ENCODE peak calls at places on chromosome 9, in nine cellular contexts. One of them, this sample, is unnamed.

GRCh38 chr9:38229123-38229829 is 160.2 kb upstream of the SHB start:
- DNase-seq in left ventricle myocardium inferior: no peak
- DNase-seq in AG09309: no peak
- DNase-seq in epithelial cell of esophagus: no peak
- DNase-seq in cardiac muscle cell: no peak
- DNase-seq in AG09319: no peak
- DNase-seq in stomach: no peak
- DNase-seq in cardiac fibroblast: no peak
- DNase-seq in progenitor cell of endocrine pancreas: no peak
- DNase-seq in this sample: no peak

GRCh38 chr9:71675857-71676165 is 92.5 kb downstream of the CEMIP2 start:
- DNase-seq in progenitor cell of endocrine pancreas: no peak
- DNase-seq in AG09319: no peak
- DNase-seq in stomach: no peak
- DNase-seq in cardiac fibroblast: no peak
- DNase-seq in epithelial cell of esophagus: peak
- DNase-seq in left ventricle myocardium inferior: no peak
- DNase-seq in cardiac muscle cell: no peak
- DNase-seq in AG09309: no peak
- DNase-seq in this sample: no peak

GRCh38 chr9:94937214-94937903 is 210.9 kb downstream of the AOPEP start:
- DNase-seq in cardiac muscle cell: no peak
- DNase-seq in progenitor cell of endocrine pancreas: no peak
- DNase-seq in stomach: no peak
- DNase-seq in AG09319: peak
- DNase-seq in cardiac fibroblast: peak
- DNase-seq in epithelial cell of esophagus: peak
- DNase-seq in left ventricle myocardium inferior: no peak
- DNase-seq in AG09309: no peak
- DNase-seq in this sample: no peak

GRCh38 chr9:4862506-4863250 is 69.9 kb downstream of the RCL1 start:
- DNase-seq in epithelial cell of esophagus: no peak
- DNase-seq in progenitor cell of endocrine pancreas: no peak
- DNase-seq in stomach: no peak
- DNase-seq in cardiac muscle cell: no peak
- DNase-seq in cardiac fibroblast: peak
- DNase-seq in AG09309: peak
- DNase-seq in left ventricle myocardium inferior: no peak
- DNase-seq in AG09319: no peak
- DNase-seq in this sample: no peak

GRCh38 chr9:92180669-92181181 is 65.5 kb upstream of the SPTLC1 start:
- DNase-seq in cardiac muscle cell: no peak
- DNase-seq in cardiac fibroblast: peak
- DNase-seq in left ventricle myocardium inferior: no peak
- DNase-seq in progenitor cell of endocrine pancreas: no peak
- DNase-seq in epithelial cell of esophagus: peak
- DNase-seq in AG09319: peak
- DNase-seq in AG09309: peak
- DNase-seq in stomach: no peak
- DNase-seq in this sample: no peak

GRCh38 chr9:37968228-37968672 is 64.3 kb upstream of the SLC25A51 start:
- DNase-seq in AG09319: peak
- DNase-seq in cardiac fibroblast: peak
- DNase-seq in epithelial cell of esophagus: peak
- DNase-seq in progenitor cell of endocrine pancreas: no peak
- DNase-seq in stomach: no peak
- DNase-seq in AG09309: peak
- DNase-seq in left ventricle myocardium inferior: no peak
- DNase-seq in cardiac muscle cell: no peak
- DNase-seq in this sample: no peak

GRCh38 chr9:37187713-37188439 is 67.5 kb downstream of the ZCCHC7 start:
- DNase-seq in left ventricle myocardium inferior: no peak
- DNase-seq in AG09309: no peak
- DNase-seq in cardiac fibroblast: no peak
- DNase-seq in cardiac muscle cell: no peak
- DNase-seq in progenitor cell of endocrine pancreas: no peak
- DNase-seq in AG09319: no peak
- DNase-seq in stomach: no peak
- DNase-seq in epithelial cell of esophagus: no peak
- DNase-seq in this sample: no peak

GRCh38 chr9:70049672-70050271 is 6.1 kb downstream of the MAMDC2 start:
- DNase-seq in epithelial cell of esophagus: no peak
- DNase-seq in AG09309: no peak
- DNase-seq in AG09319: peak
- DNase-seq in progenitor cell of endocrine pancreas: no peak
- DNase-seq in cardiac fibroblast: peak
- DNase-seq in left ventricle myocardium inferior: peak
- DNase-seq in cardiac muscle cell: no peak
- DNase-seq in stomach: peak
- DNase-seq in this sample: no peak

GRCh38 chr9:121813811-121814210 is 162.4 kb downstream of the DAB2IP start:
- DNase-seq in cardiac muscle cell: no peak
- DNase-seq in stomach: no peak
- DNase-seq in AG09319: no peak
- DNase-seq in cardiac fibroblast: no peak
- DNase-seq in AG09309: no peak
- DNase-seq in epithelial cell of esophagus: no peak
- DNase-seq in progenitor cell of endocrine pancreas: no peak
- DNase-seq in left ventricle myocardium inferior: no peak
- DNase-seq in this sample: no peak

GRCh38 chr9:126057461-126057860 is 269.2 kb upstream of the MVB12B start:
- DNase-seq in cardiac muscle cell: no peak
- DNase-seq in left ventricle myocardium inferior: no peak
- DNase-seq in AG09309: no peak
- DNase-seq in epithelial cell of esophagus: no peak
- DNase-seq in stomach: no peak
- DNase-seq in progenitor cell of endocrine pancreas: no peak
- DNase-seq in cardiac fibroblast: no peak
- DNase-seq in AG09319: no peak
- DNase-seq in this sample: no peak

GRCh38 chr9:98993570-98993945 is 49.9 kb downstream of the COL15A1 start:
- DNase-seq in epithelial cell of esophagus: no peak
- DNase-seq in progenitor cell of endocrine pancreas: no peak
- DNase-seq in cardiac muscle cell: no peak
- DNase-seq in AG09319: no peak
- DNase-seq in stomach: no peak
- DNase-seq in left ventricle myocardium inferior: no peak
- DNase-seq in cardiac fibroblast: no peak
- DNase-seq in AG09309: no peak
- DNase-seq in this sample: peak

GRCh38 chr9:92483896-92484545 is 1.7 kb upstream of the ASPN start:
- DNase-seq in stomach: no peak
- DNase-seq in left ventricle myocardium inferior: no peak
- DNase-seq in cardiac fibroblast: peak
- DNase-seq in progenitor cell of endocrine pancreas: no peak
- DNase-seq in AG09319: no peak
- DNase-seq in AG09309: no peak
- DNase-seq in cardiac muscle cell: no peak
- DNase-seq in epithelial cell of esophagus: no peak
- DNase-seq in this sample: no peak

GRCh38 chr9:123337971-123338370 is 18.0 kb upstream of the CRB2 start:
- DNase-seq in cardiac muscle cell: no peak
- DNase-seq in epithelial cell of esophagus: no peak
- DNase-seq in progenitor cell of endocrine pancreas: no peak
- DNase-seq in AG09319: no peak
- DNase-seq in stomach: no peak
- DNase-seq in left ventricle myocardium inferior: no peak
- DNase-seq in AG09309: no peak
- DNase-seq in cardiac fibroblast: no peak
- DNase-seq in this sample: peak

GRCh38 chr9:89598926-89599325 is 5.9 kb upstream of the GADD45G start:
- DNase-seq in cardiac muscle cell: no peak
- DNase-seq in left ventricle myocardium inferior: no peak
- DNase-seq in epithelial cell of esophagus: no peak
- DNase-seq in cardiac fibroblast: no peak
- DNase-seq in AG09309: no peak
- DNase-seq in AG09319: no peak
- DNase-seq in stomach: no peak
- DNase-seq in progenitor cell of endocrine pancreas: no peak
- DNase-seq in this sample: no peak

GRCh38 chr9:89596937-89597555 is 7.8 kb upstream of the GADD45G start:
- DNase-seq in AG09319: no peak
- DNase-seq in epithelial cell of esophagus: no peak
- DNase-seq in AG09309: no peak
- DNase-seq in stomach: no peak
- DNase-seq in cardiac fibroblast: no peak
- DNase-seq in progenitor cell of endocrine pancreas: no peak
- DNase-seq in left ventricle myocardium inferior: no peak
- DNase-seq in cardiac muscle cell: no peak
- DNase-seq in this sample: no peak

GRCh38 chr9:89600831-89601230 is 4.0 kb upstream of the GADD45G start:
- DNase-seq in left ventricle myocardium inferior: no peak
- DNase-seq in epithelial cell of esophagus: no peak
- DNase-seq in AG09319: no peak
- DNase-seq in cardiac muscle cell: no peak
- DNase-seq in AG09309: no peak
- DNase-seq in cardiac fibroblast: no peak
- DNase-seq in stomach: no peak
- DNase-seq in progenitor cell of endocrine pancreas: no peak
- DNase-seq in this sample: no peak

GRCh38 chr9:89595646-89596045 is 9.2 kb upstream of the GADD45G start:
- DNase-seq in epithelial cell of esophagus: no peak
- DNase-seq in AG09309: no peak
- DNase-seq in cardiac muscle cell: no peak
- DNase-seq in stomach: no peak
- DNase-seq in cardiac fibroblast: no peak
- DNase-seq in AG09319: no peak
- DNase-seq in left ventricle myocardium inferior: no peak
- DNase-seq in progenitor cell of endocrine pancreas: no peak
- DNase-seq in this sample: no peak

DNA sequence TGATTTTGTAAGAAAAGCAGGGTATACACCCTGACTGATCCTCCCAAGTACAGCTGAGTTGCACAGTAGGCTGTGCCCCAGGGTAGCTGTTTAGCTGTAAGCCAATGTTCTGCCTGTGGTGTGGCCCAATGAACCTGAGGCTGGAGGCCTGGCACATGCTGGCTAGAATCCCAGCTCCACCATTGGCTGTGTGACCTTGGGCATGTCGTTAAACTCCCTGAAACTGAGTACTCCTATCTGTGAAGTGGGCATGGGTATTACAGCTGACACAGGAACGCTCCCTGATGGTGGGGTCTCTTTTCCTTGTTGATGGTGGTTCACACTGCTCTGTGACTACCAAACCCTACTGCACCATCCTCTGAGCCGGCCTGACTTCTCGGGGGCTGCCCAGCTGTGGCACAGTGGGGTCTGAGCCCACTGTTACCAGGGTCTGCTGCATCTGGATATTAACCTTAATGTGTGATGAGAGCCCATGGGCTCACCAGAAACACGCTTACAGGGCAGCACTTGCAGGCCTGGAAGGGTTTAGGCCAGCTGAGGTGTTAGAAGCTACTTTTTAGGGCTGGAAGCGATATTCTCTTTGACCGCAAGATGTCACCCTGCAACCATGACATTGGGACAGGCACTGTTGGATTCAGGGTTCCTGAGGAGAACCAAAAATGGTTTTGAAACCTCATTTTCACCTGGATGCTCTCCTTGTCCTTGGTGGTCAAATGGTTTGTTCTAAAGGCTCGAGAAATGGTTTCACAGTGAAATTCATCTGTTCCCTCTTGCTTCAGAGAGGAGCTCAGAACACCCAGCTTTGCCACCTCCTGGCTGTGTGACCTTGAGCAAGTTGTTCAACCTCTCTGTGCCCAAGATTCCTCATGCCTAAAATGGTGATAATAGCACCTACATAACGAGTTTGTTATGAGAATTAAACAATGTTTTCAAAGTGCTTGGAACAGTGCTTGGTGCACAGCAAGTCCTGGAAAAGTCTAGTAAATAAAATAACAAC is 6.8 kb upstream of the GADD45G start:
- DNase-seq in left ventricle myocardium inferior: no peak
- DNase-seq in AG09309: no peak
- DNase-seq in AG09319: no peak
- DNase-seq in progenitor cell of endocrine pancreas: peak
- DNase-seq in stomach: peak
- DNase-seq in cardiac fibroblast: peak
- DNase-seq in cardiac muscle cell: peak
- DNase-seq in epithelial cell of esophagus: peak
- DNase-seq in this sample: no peak
- TF ChIP-seq CTCF in left ventricle myocardium inferior: peak
- TF ChIP-seq CTCF in AG09309: peak
- TF ChIP-seq CTCF in AG09319: peak
- TF ChIP-seq CTCF in progenitor cell of endocrine pancreas: peak
- TF ChIP-seq CTCF in stomach: no peak
- TF ChIP-seq CTCF in cardiac fibroblast: peak
- TF ChIP-seq CTCF in cardiac muscle cell: peak
- TF ChIP-seq CTCF in epithelial cell of esophagus: peak
- TF ChIP-seq CTCF in this sample: peak

GRCh38 chr9:27528886-27529315 is 713 bp downstream of the MOB3B start:
- DNase-seq in progenitor cell of endocrine pancreas: peak
- DNase-seq in epithelial cell of esophagus: peak
- DNase-seq in cardiac fibroblast: no peak
- DNase-seq in AG09319: no peak
- DNase-seq in AG09309: no peak
- DNase-seq in left ventricle myocardium inferior: peak
- DNase-seq in stomach: peak
- DNase-seq in cardiac muscle cell: peak
- DNase-seq in this sample: peak
- TF ChIP-seq CTCF in progenitor cell of endocrine pancreas: no peak
- TF ChIP-seq CTCF in epithelial cell of esophagus: peak
- TF ChIP-seq CTCF in cardiac fibroblast: no peak
- TF ChIP-seq CTCF in AG09319: no peak
- TF ChIP-seq CTCF in AG09309: no peak
- TF ChIP-seq CTCF in left ventricle myocardium inferior: no peak
- TF ChIP-seq CTCF in stomach: no peak
- TF ChIP-seq CTCF in cardiac muscle cell: no peak
- TF ChIP-seq CTCF in this sample: no peak

DNA sequence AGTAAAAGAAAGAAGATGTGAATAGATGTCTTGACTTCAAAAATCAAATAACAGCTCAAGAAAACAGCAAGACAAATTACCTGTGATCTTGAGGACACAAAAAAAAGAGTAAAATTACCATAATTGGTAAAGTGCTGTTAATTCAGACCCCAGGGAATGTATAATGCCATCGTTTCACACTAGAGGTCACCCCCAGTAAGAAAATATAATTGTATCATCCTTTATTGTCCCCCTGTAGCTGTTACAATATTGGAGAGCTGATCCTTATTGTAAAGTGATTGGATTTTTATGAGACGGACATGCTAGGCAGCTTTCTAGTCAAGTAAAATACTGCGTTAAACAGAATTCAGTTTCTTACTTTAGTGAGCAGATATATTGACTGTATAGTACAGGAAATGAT is 377.0 kb downstream of the TLE1 start:
- DNase-seq in AG09319: no peak
- DNase-seq in progenitor cell of endocrine pancreas: no peak
- DNase-seq in left ventricle myocardium inferior: no peak
- DNase-seq in epithelial cell of esophagus: no peak
- DNase-seq in cardiac muscle cell: no peak
- DNase-seq in stomach: no peak
- DNase-seq in cardiac fibroblast: peak
- DNase-seq in AG09309: no peak
- DNase-seq in this sample: no peak
- TF ChIP-seq CTCF in AG09319: no peak
- TF ChIP-seq CTCF in progenitor cell of endocrine pancreas: no peak
- TF ChIP-seq CTCF in left ventricle myocardium inferior: peak
- TF ChIP-seq CTCF in epithelial cell of esophagus: no peak
- TF ChIP-seq CTCF in cardiac muscle cell: no peak
- TF ChIP-seq CTCF in stomach: no peak
- TF ChIP-seq CTCF in cardiac fibroblast: no peak
- TF ChIP-seq CTCF in AG09309: no peak
- TF ChIP-seq CTCF in this sample: no peak

GRCh38 chr9:32360983-32361673 is 23.3 kb upstream of the ACO1 start:
- DNase-seq in epithelial cell of esophagus: no peak
- DNase-seq in stomach: no peak
- DNase-seq in AG09309: no peak
- DNase-seq in AG09319: no peak
- DNase-seq in cardiac muscle cell: no peak
- DNase-seq in left ventricle myocardium inferior: no peak
- DNase-seq in cardiac fibroblast: no peak
- DNase-seq in progenitor cell of endocrine pancreas: no peak
- DNase-seq in this sample: no peak

GRCh38 chr9:32359452-32359851 is 25.0 kb upstream of the ACO1 start:
- DNase-seq in AG09309: no peak
- DNase-seq in cardiac fibroblast: no peak
- DNase-seq in AG09319: no peak
- DNase-seq in progenitor cell of endocrine pancreas: no peak
- DNase-seq in stomach: no peak
- DNase-seq in cardiac muscle cell: no peak
- DNase-seq in left ventricle myocardium inferior: no peak
- DNase-seq in epithelial cell of esophagus: no peak
- DNase-seq in this sample: no peak
- TF ChIP-seq CTCF in AG09309: no peak
- TF ChIP-seq CTCF in cardiac fibroblast: no peak
- TF ChIP-seq CTCF in AG09319: no peak
- TF ChIP-seq CTCF in progenitor cell of endocrine pancreas: no peak
- TF ChIP-seq CTCF in stomach: no peak
- TF ChIP-seq CTCF in cardiac muscle cell: no peak
- TF ChIP-seq CTCF in left ventricle myocardium inferior: no peak
- TF ChIP-seq CTCF in epithelial cell of esophagus: no peak
- TF ChIP-seq CTCF in this sample: no peak

This sample was measured in activated B cell treated with CpG ODN at 0.5 μM for 24 hours.